ENCODE peak calls at places on chromosomes 3 and 15, in four cellular contexts. T, U, N and E are unnamed samples.

GRCh38 chr15:89148126-89148525 is 59.9 kb downstream of the ABHD2 start:
- DNase-seq in T (no peak), U (no peak), N (no peak), E (no peak)

GRCh38 chr3:11507719-11508118 is 136.0 kb downstream of the VGLL4 start:
- DNase-seq in T (no peak), U (no peak), N (no peak), E (no peak)

GRCh38 chr3:186456636-186457265 is 87.4 kb downstream of the CRYGS start:
- DNase-seq in T (no peak), U (no peak), N (no peak), E (no peak)

GRCh38 chr3:41581700-41582099 is 380.2 kb downstream of the ULK4 start:
- DNase-seq in T (no peak), U (no peak), N (no peak), E (no peak)

GRCh38 chr15:37038036-37038715 is 62.2 kb downstream of the MEIS2 start:
- DNase-seq in T (no peak), U (no peak), N (no peak), E (no peak)

GRCh38 chr3:13878711-13879101 is 1.2 kb downstream of the WNT7A start:
- DNase-seq in T (no peak), U (no peak), N (no peak), E (no peak)

GRCh38 chr3:141878326-141878725 is 1.9 kb downstream of the ATP1B3 start:
- DNase-seq in T (no peak), U (no peak), N (no peak), E (no peak)

GRCh38 chr3:12985148-12985547 is 88.1 kb downstream of the IQSEC1 start:
- DNase-seq in T (no peak), U (no peak), N (peak), E (no peak)

GRCh38 chr3:139655880-139656279 is 21.9 kb downstream of the NMNAT3 start:
- DNase-seq in T (no peak), U (no peak), N (no peak), E (no peak)

GRCh38 chr3:193872265-193872753 is 263.6 kb upstream of the HES1 start:
- DNase-seq in T (peak), U (no peak), N (no peak), E (no peak)

GRCh38 chr3:189563841-189564563 is 67.2 kb upstream of the TP63 start:
- DNase-seq in T (peak), U (no peak), N (no peak), E (no peak)

GRCh38 chr3:72413228-72413627 is 435.0 kb downstream of the SHQ1 start:
- DNase-seq in T (no peak), U (no peak), N (no peak), E (no peak)

GRCh38 chr3:105752791-105753415 is 115.9 kb downstream of the CBLB start:
- DNase-seq in T (peak), U (no peak), N (no peak), E (no peak)

GRCh38 chr3:10162147-10162546 is 2.6 kb upstream of the IRAK2 start:
- DNase-seq in T (no peak), U (no peak), N (no peak), E (no peak)